ENCODE peak calls at places on chromosomes 1 and 21, in four cellular contexts. One of them, this sample, is unnamed.

GRCh38 chr21:17436626-17437111 is 76.2 kb upstream of the CXADR start:
- DNase-seq in H9: no peak
- DNase-seq in mesenchymal stem cell: peak; percentile 2
- DNase-seq in H1: no peak
- DNase-seq in this sample: no peak

GRCh38 chr1:183226963-183227362 is 40.9 kb downstream of the LAMC2 start:
- DNase-seq in mesenchymal stem cell: no peak
- DNase-seq in H1: no peak
- DNase-seq in H9: no peak
- DNase-seq in this sample: no peak

GRCh38 chr1:40948741-40949528 is 30.6 kb upstream of the CTPS1 start:
- DNase-seq in H9: peak; percentile 84
- DNase-seq in mesenchymal stem cell: peak; percentile 67
- DNase-seq in H1: peak; percentile 89
- DNase-seq in this sample: peak; percentile 27

GRCh38 chr1:36352141-36352909 is 28.9 kb upstream of the EVA1B start:
- DNase-seq in H1: no peak
- DNase-seq in mesenchymal stem cell: peak; percentile 47
- DNase-seq in H9: no peak
- DNase-seq in this sample: no peak

GRCh38 chr21:26041441-26042180 is 129.0 kb downstream of the APP start:
- DNase-seq in mesenchymal stem cell: no peak
- DNase-seq in H1: no peak
- DNase-seq in H9: no peak
- DNase-seq in this sample: no peak

GRCh38 chr1:27538793-27539192 is 48.8 kb upstream of the WASF2 start:
- DNase-seq in mesenchymal stem cell: peak; percentile 78
- DNase-seq in H1: no peak
- DNase-seq in H9: no peak
- DNase-seq in this sample: no peak

GRCh38 chr1:44947774-44948311 is 38.6 kb downstream of the EIF2B3 start:
- DNase-seq in mesenchymal stem cell: peak; percentile 18
- DNase-seq in H1: no peak
- DNase-seq in H9: no peak
- DNase-seq in this sample: no peak

GRCh38 chr1:43522776-43523480 is 7.8 kb upstream of the PTPRF start:
- DNase-seq in H9: no peak
- DNase-seq in H1: no peak
- DNase-seq in mesenchymal stem cell: peak; percentile 76
- DNase-seq in this sample: no peak

GRCh38 chr1:47183308-47184089 is 6.3 kb downstream of the PDZK1IP1 start:
- DNase-seq in H9: no peak
- DNase-seq in mesenchymal stem cell: no peak
- DNase-seq in H1: no peak
- DNase-seq in this sample: no peak

GRCh38 chr1:209652873-209653401 is 712 bp upstream of the LAMB3 start:
- DNase-seq in H1: peak; percentile 65
- DNase-seq in mesenchymal stem cell: peak; percentile 57
- DNase-seq in H9: peak; percentile 92
- DNase-seq in this sample: no peak

GRCh38 chr1:232891116-232891515 is 59.3 kb upstream of the NTPCR start:
- DNase-seq in H9: no peak
- DNase-seq in mesenchymal stem cell: peak; percentile 91
- DNase-seq in H1: no peak
- DNase-seq in this sample: no peak

GRCh38 chr1:92838519-92838918 is 6.7 kb downstream of the RPL5 start:
- DNase-seq in mesenchymal stem cell: no peak
- DNase-seq in H9: no peak
- DNase-seq in H1: no peak
- DNase-seq in this sample: no peak

GRCh38 chr21:37945036-37945435 is 28.8 kb upstream of the KCNJ6 start:
- DNase-seq in mesenchymal stem cell: no peak
- DNase-seq in H9: no peak
- DNase-seq in H1: no peak
- DNase-seq in this sample: no peak
- H2BK15ac ChIP-seq in mesenchymal stem cell: no peak overlapping the region
- H2BK15ac ChIP-seq in H9: no peak overlapping the region
- H2BK15ac ChIP-seq in H1: no peak overlapping the region
- H2BK15ac ChIP-seq in this sample: no peak overlapping the region

GRCh38 chr1:154453155-154453554 is 48.0 kb downstream of the IL6R start:
- DNase-seq in H9: no peak
- DNase-seq in H1: no peak
- DNase-seq in mesenchymal stem cell: no peak
- DNase-seq in this sample: no peak

GRCh38 chr1:154454391-154455120 is 47.5 kb upstream of the TDRD10 start:
- DNase-seq in H1: no peak
- DNase-seq in H9: no peak
- DNase-seq in mesenchymal stem cell: no peak
- DNase-seq in this sample: no peak

GRCh38 chr1:154459044-154459443 is 43.0 kb upstream of the TDRD10 start:
- DNase-seq in mesenchymal stem cell: no peak
- DNase-seq in H1: no peak
- DNase-seq in H9: no peak
- DNase-seq in this sample: no peak

GRCh38 chr1:154456631-154457030 is 45.4 kb upstream of the TDRD10 start:
- DNase-seq in mesenchymal stem cell: no peak
- DNase-seq in H9: no peak
- DNase-seq in H1: no peak
- DNase-seq in this sample: no peak

DNA sequence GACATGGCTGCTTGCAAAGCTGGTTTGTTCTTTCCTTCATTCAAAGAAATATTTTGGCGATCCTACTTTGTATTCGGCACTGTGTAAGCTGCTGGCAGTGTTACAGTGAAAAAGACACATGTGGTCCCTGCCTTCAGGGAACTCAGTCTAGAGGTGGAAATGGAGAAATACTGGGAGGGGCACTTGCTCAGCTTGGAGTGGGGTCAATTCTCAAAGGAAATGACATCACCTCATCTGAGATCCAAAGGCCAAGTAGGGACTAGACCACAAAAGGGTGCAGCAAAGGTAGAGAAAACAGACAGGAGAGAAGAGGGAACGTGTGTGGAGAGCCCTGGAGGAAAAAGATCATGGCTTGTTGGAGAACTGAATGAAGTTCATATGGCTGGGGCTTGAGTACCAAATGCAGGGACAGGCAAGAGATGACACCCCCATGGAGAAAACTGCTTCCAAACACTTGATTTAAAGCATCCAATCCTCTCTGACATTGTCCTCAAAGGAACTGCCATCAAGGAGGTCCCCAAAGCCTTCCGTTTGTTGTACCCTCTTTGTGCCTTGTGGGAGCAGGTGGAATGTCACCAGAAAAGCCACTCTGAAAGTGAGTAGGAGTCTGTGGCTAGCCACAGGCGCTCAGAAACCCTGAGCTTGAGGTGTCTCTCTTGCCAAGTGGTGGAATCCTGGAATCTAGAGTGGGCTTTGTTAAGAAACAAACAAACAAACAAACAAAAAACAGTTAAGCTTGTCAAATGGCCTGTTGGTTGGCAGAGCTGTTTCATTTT is 48.3 kb upstream of the TDRD10 start:
- DNase-seq in mesenchymal stem cell: peak; percentile 38
- DNase-seq in H1: no peak
- DNase-seq in H9: no peak
- DNase-seq in this sample: no peak
- H3K4me2 ChIP-seq in mesenchymal stem cell: no peak overlapping the region
- H3K4me2 ChIP-seq in H1: no peak overlapping the region
- H3K4me2 ChIP-seq in H9: no peak overlapping the region
- H3K4me2 ChIP-seq in this sample: no peak overlapping the region

DNA sequence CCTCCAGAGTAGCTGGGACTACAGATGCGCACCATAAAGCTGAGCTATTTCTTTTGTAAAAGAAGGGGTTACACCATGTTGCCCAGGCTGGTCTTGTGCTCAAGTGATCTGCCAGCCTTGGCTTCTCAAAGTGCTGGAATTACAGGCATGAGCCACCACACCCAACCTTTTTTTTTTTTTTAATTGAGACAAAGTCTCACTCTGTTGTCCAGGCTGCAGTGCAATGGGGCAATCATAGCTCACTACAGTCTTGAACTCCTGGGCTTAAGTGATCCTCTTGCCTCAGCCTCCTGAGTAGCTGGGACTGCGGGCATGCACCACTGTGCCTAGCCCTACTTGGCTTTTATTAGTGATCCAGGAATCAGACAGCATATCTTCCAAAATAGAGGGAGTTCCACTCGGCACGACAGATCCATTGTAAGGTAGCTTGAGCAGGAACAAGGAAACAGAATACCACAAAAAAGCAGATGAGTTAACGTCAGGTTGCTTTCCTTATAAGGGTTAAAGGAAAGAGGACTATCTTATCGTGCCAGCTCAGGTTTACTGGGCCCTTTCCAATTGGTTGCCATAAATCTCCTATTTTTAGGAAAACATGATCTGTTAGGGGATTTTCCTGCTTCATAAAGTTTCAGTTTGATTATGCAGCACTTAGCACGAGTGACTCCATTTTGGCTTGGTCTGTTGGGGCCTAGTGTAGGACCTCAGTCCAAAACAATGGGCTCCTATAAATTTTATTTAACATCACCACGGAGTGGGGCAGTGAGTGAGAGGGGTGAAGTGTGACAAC is 45.2 kb downstream of the NENF start:
- DNase-seq in mesenchymal stem cell: no peak
- DNase-seq in H1: no peak
- DNase-seq in H9: no peak
- DNase-seq in this sample: no peak
- H2BK12ac ChIP-seq in mesenchymal stem cell: peak overlapping the region; percentile 61
- H2BK12ac ChIP-seq in H1: no peak overlapping the region
- H2BK12ac ChIP-seq in H9: no peak overlapping the region
- H2BK12ac ChIP-seq in this sample: no peak overlapping the region

DNA sequence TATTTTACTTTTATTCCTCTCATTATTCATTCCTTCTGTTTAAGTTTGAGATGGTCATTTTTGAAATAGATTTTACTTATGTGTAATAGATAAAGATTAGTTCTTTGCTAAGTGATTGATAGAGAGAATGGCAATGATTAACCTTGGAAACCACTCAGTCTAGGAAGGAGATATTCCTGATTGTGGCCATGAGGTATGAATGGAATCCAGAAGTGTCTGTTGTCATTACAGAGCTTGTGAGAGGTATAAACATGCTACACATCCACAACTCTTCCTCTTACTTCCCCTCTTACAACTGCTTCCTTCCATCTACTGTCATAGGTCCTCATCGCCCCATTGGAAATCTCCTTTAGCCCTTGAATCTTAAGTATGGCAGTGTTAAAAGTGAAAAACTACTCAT is 988.8 kb upstream of the B3GALT2 start:
- DNase-seq in H9: no peak
- DNase-seq in mesenchymal stem cell: no peak
- DNase-seq in H1: no peak
- DNase-seq in this sample: no peak
- H2BK15ac ChIP-seq in H9: no peak overlapping the region
- H2BK15ac ChIP-seq in mesenchymal stem cell: no peak overlapping the region
- H2BK15ac ChIP-seq in H1: no peak overlapping the region
- H2BK15ac ChIP-seq in this sample: no peak overlapping the region